ENCODE peak calls at places on chromosomes 11 and 22, in six cellular contexts. D is HFFc6; A is stimulated activated naive B cell treated with anti-CD40 and anti-IgM and Interleukin-4, amounts not matched to agents 10 μg/mL and 1 μg/mL and 100 μg/mL, for 72 hours; K is NCI-H1105; V is mesothelial cell of epicardium; C is colonic mucosa. S is an unnamed sample.

GRCh38 chr11:86805873-86806310 is 5.5 kb downstream of the PRSS23 start:
- DNase-seq in V (no peak), C (no peak), K (no peak), D (no peak), A (peak), S (no peak)

GRCh38 chr11:41201156-41201555 is 258.3 kb downstream of the LRRC4C start:
- DNase-seq in D (no peak), C (no peak), V (peak), K (peak), A (no peak), S (no peak)

GRCh38 chr11:62889484-62890437 is 9.1 kb downstream of the SLC3A2 start:
- DNase-seq in V (no peak), C (peak), D (peak), A (no peak), K (no peak), S (no peak)

GRCh38 chr11:66841861-66842260 is 1.4 kb upstream of the RCE1 start:
- DNase-seq in K (no peak), C (no peak), D (no peak), A (no peak), V (no peak), S (peak)

GRCh38 chr11:1140642-1141490 is 16.9 kb upstream of the MUC5AC start:
- DNase-seq in D (no peak), C (peak), K (no peak), A (no peak), V (no peak), S (no peak)

GRCh38 chr11:102831128-102831708 is 12.2 kb downstream of the MMP3 start:
- DNase-seq in D (peak), A (no peak), C (peak), V (no peak), K (no peak), S (peak)

GRCh38 chr11:66639066-66639813 is 737 bp downstream of the RBM4 start:
- DNase-seq in C (no peak), V (no peak), D (peak), K (no peak), A (no peak), S (no peak)

GRCh38 chr11:112499153-112499907 is 238.7 kb upstream of the PLET1 start:
- DNase-seq in C (no peak), K (no peak), D (no peak), A (no peak), V (no peak), S (no peak)

GRCh38 chr11:27296406-27296994 is 66.5 kb downstream of the CCDC34 start:
- DNase-seq in C (no peak), D (peak), V (no peak), A (no peak), K (peak), S (no peak)

GRCh38 chr22:50520826-50521453 is 4.5 kb downstream of the SCO2 start:
- DNase-seq in K (no peak), D (no peak), C (no peak), A (no peak), V (no peak), S (no peak)

GRCh38 chr11:123973816-123974215 is 3.8 kb downstream of the OR10S1 start:
- DNase-seq in V (no peak), K (no peak), A (no peak), D (peak), C (no peak), S (no peak)

GRCh38 chr22:46652081-46652929 is 32.1 kb downstream of the GRAMD4 start:
- DNase-seq in V (no peak), C (no peak), K (no peak), D (no peak), A (no peak), S (no peak)

GRCh38 chr11:17828311-17828751 is 93.8 kb downstream of the KCNC1 start:
- DNase-seq in C (peak), V (no peak), K (no peak), A (no peak), D (peak), S (no peak)

GRCh38 chr11:44454686-44455085 is 110.8 kb upstream of the CD82 start:
- DNase-seq in K (no peak), D (no peak), V (no peak), C (no peak), A (no peak), S (no peak)

GRCh38 chr11:68206211-68206610 is 6.9 kb downstream of the KMT5B start:
- DNase-seq in D (peak), V (no peak), A (no peak), C (no peak), K (peak), S (no peak)

GRCh38 chr22:30245985-30246901 is at the start of gene LIF:
- DNase-seq in K (no peak), C (peak), A (no peak), V (peak), D (peak), S (no peak)

GRCh38 chr11:108973402-108974119 is 308.7 kb downstream of the DDX10 start:
- DNase-seq in K (no peak), A (no peak), D (peak), V (no peak), C (no peak), S (no peak)

S was measured in body of pancreas.